ENCODE peak calls at places on chromosome 16, in nine cellular contexts. U is kidney; O is OCI-LY7; Q is small intestine; X is heart left ventricle; N is effector memory CD4-positive, alpha-beta T cell; F is Karpas-422; E is NB4; S is fibroblast of mammary gland. M is an unnamed sample.

GRCh38 chr16:22375117-22375962 is 921 bp upstream of the CDR2 start:
- DNase-seq in X (no peak), U (no peak), F (peak), Q (peak), S (no peak), N (no peak), O (peak), E (peak), M (no peak)

GRCh38 chr16:66988197-66988788 is at the start of gene CES4A:
- DNase-seq in O (no peak), N (no peak), E (no peak), X (no peak), S (peak), Q (no peak), U (no peak), F (no peak), M (no peak)

GRCh38 chr16:56203052-56203451 is 11.8 kb downstream of the GNAO1 start:
- DNase-seq in E (peak), O (peak), S (peak), F (peak), U (no peak), Q (peak), X (no peak), N (peak), M (peak)

GRCh38 chr16:28549301-28549899 is 4.3 kb upstream of the SGF29 start:
- DNase-seq in F (peak), N (no peak), S (peak), O (peak), Q (peak), X (no peak), E (peak), U (no peak), M (peak)

GRCh38 chr16:7185689-7186088 is 147.0 kb upstream of the RBFOX1 start:
- DNase-seq in X (no peak), U (no peak), F (no peak), N (no peak), O (no peak), Q (no peak), E (no peak), S (no peak), M (no peak)

GRCh38 chr16:27428035-27428785 is 26.2 kb downstream of the IL21R start:
- DNase-seq in X (no peak), U (no peak), F (peak), Q (no peak), S (no peak), N (no peak), E (peak), O (no peak), M (no peak)

GRCh38 chr16:73713301-73713700 is 583.3 kb upstream of the PSMD7 start:
- DNase-seq in U (no peak), E (no peak), F (no peak), S (no peak), X (no peak), N (no peak), O (no peak), Q (no peak), M (no peak)

GRCh38 chr16:79610771-79611170 is 10.2 kb upstream of the MAF start:
- DNase-seq in S (no peak), X (no peak), U (no peak), O (no peak), Q (no peak), E (no peak), N (no peak), F (no peak), M (no peak)

GRCh38 chr16:89026121-89026612 is 49.2 kb upstream of the CBFA2T3 start:
- DNase-seq in N (peak), E (peak), Q (peak), X (no peak), U (no peak), S (peak), O (peak), F (no peak), M (peak)

DNA sequence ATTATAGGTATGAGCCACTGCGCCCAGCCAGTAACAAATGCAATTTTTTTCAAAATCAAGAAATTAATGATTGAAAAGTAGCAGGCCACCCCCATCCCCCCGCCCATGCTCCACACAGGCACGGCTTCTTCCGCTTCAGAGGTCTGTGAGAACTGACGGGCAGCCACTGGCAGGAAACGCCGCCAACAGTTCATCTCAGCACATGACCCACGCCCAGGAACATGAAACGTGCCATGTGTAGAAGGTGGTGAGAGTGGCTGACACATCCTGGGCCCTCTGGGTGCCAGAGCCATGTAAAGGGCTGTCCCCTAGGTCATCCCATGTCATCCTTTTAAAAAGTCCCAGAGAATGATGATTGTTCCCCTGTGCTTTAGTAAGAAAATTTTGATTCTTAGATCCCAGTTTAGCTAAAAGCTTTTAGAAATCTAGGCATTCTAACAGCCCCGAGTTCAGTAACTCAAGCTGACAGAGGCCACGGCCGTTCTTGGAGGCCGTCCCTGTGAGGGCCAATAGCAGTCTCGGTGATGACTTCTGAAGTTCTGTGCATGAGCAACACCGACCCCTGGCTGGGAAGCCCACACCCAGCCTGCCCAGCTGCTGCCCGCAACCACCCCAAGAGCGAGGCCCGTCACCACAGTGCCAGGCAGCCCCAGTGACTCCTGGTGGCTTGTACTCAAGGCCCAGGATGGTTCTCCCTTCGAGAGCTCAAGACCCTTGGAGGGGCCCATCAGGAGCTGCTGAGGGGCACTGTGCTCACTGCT is 52.1 kb downstream of the KLHDC4 start:
- DNase-seq in E (no peak), Q (no peak), U (no peak), S (no peak), F (no peak), X (no peak), N (no peak), O (peak), M (peak)
- H3K4me3 ChIP-seq in E (no peak), Q (no peak), U (no peak), S (no peak), F (no peak), X (no peak), N (no peak), O (peak), M (no peak)

GRCh38 chr16:80997964-80998620 is 8.6 kb downstream of the CMC2 start:
- DNase-seq in Q (no peak), S (no peak), O (no peak), E (no peak), F (no peak), X (no peak), N (no peak), U (no peak), M (no peak)

GRCh38 chr16:80994451-80994850 is 12.2 kb downstream of the CMC2 start:
- DNase-seq in X (no peak), U (no peak), Q (no peak), N (no peak), O (no peak), E (no peak), S (no peak), F (no peak), M (no peak)

GRCh38 chr16:80996688-80997138 is 10.0 kb downstream of the CMC2 start:
- DNase-seq in E (no peak), X (no peak), S (no peak), F (no peak), Q (no peak), U (no peak), O (no peak), N (no peak), M (no peak)

GRCh38 chr16:81000873-81001272 is 5.8 kb downstream of the CMC2 start:
- DNase-seq in N (no peak), S (no peak), O (no peak), F (no peak), Q (no peak), U (no peak), X (no peak), E (no peak), M (no peak)

GRCh38 chr16:80997139-80997798 is 9.4 kb downstream of the CMC2 start:
- DNase-seq in Q (peak), X (no peak), S (peak), E (no peak), N (no peak), O (peak), F (no peak), U (no peak), M (no peak)
- H3K4me3 ChIP-seq in Q (peak), X (no peak), S (no peak), E (no peak), N (peak), O (peak), F (peak), U (peak), M (no peak)

DNA sequence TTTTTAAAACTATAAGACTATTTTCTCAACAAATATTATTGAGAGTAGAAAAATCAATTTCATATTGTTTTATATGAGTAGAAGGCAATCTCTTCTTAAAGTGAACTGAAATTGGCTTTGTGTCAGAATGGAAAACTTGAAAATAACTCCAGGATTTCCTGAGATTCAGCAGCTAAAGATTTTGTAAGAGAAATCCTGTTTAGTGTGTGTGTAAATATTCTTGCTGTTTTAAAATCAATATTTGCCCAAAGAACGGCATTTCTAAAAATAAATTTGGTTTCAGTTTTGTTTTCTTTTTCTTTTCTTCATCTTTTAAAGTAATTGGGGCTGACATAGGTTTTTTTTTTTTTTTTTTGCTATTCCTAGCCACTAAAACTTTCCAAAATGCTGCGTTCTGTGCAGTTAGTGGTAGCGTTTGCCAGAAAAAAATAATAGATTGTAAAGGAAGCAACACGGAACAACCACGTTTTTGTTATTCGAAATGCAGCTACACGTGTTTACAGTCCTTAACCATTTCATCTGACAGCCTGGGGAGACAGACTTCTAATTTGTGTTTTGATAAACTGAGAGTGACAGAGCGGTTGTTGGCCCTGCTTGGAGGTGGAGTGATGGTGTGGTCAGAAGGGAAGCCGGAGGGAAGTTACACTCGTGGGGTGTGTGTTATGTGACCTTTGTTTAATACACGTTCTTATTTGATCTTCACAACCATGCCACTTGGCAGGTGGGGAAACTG is 21.6 kb upstream of the SMPD3 start:
- DNase-seq in E (no peak), N (no peak), F (no peak), O (no peak), U (no peak), Q (peak), S (no peak), X (no peak), M (no peak)
- H3K4me3 ChIP-seq in E (peak), N (peak), F (peak), O (peak), U (peak), Q (peak), S (no peak), X (no peak), M (peak)

DNA sequence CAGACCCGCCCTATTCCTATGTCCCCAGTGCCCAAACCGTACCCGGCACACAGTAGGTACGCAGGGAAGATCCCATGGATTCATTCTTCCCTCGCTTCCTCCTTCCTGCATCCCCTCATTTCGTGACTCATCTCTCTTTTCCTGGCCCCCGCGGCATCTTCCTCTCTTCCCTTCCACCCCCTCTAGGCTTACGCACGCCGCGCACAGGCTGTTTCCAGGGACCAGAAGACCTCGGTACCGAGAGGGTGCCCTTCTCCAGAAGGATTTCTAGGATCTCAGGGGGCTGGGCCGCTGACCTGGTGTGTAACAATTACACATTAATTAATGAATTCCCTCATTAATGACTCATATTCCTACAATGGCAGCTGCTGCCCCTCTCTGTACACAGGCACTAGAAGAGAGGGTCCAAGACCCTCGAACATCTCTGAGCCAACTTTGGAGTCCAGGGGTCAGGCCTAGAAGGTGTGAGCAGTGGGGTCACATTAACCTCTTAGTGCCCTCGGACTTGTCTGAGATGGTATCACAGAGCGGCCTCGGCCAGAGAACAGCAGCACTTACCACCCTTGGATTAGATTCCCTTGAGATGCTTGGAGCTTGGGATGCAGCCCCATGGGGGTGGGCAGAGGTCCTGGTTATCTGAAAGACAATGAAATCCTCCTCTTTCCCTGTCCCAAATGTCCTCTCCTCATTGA is 16.8 kb upstream of the PLLP start:
- DNase-seq in N (no peak), F (no peak), X (peak), U (peak), Q (no peak), O (no peak), E (no peak), S (peak), M (no peak)
- H3K4me3 ChIP-seq in N (no peak), F (no peak), X (no peak), U (peak), Q (no peak), O (no peak), E (no peak), S (peak), M (no peak)

M was measured in Jurkat, Clone E6-1.